ENCODE peak calls at places on chromosomes 5 and 9, in eight cellular contexts. Q is NCI-H2107; Y is cerebellum; N is coronary artery; B is left colon; X is Calu3; S is activated CD4-positive, alpha-beta T cell treated with anti-CD3 and anti-CD28 coated beads for 4 hours; F is AG08396. U is an unnamed sample.

GRCh38 chr5:123125172-123125508 is 36.1 kb downstream of the PRDM6 start:
- DNase-seq in Q (no peak), Y (no peak), N (no peak), B (no peak), X (no peak), S (no peak), F (peak; percentile 13), U (no peak)

GRCh38 chr9:123475407-123475806 is 119.4 kb downstream of the CRB2 start:
- DNase-seq in Q (no peak), Y (no peak), N (no peak), B (no peak), X (no peak), S (no peak), F (no peak), U (no peak)

GRCh38 chr9:37968228-37968672 is 64.3 kb upstream of the SLC25A51 start:
- DNase-seq in Q (no peak), Y (no peak), N (no peak), B (peak; percentile 69), X (no peak), S (no peak), F (peak; percentile 32), U (no peak)

GRCh38 chr9:94533601-94534000 is 21.3 kb upstream of the PCAT7 start:
- DNase-seq in Q (no peak), Y (no peak), N (no peak), B (no peak), X (no peak), S (no peak), F (no peak), U (no peak)

GRCh38 chr5:124908603-124909451 is 162.4 kb upstream of the ZNF608 start:
- DNase-seq in Q (no peak), Y (no peak), N (no peak), B (peak; percentile 60), X (no peak), S (no peak), F (no peak), U (peak; percentile 44)

GRCh38 chr9:4237748-4238511 is 61.9 kb downstream of the GLIS3 start:
- DNase-seq in Q (no peak), Y (no peak), N (no peak), B (no peak), X (no peak), S (no peak), F (no peak), U (no peak)

GRCh38 chr9:105333076-105333475 is 88.6 kb downstream of the SLC44A1 start:
- DNase-seq in Q (no peak), Y (no peak), N (no peak), B (no peak), X (no peak), S (no peak), F (no peak), U (no peak)

GRCh38 chr9:437066-438015 is 222.7 kb downstream of the DOCK8 start:
- DNase-seq in Q (no peak), Y (no peak), N (no peak), B (no peak), X (no peak), S (no peak), F (peak; percentile 15), U (no peak)

GRCh38 chr5:73940026-73940425 is 314.0 kb downstream of the ARHGEF28 start:
- DNase-seq in Q (no peak), Y (no peak), N (no peak), B (no peak), X (no peak), S (no peak), F (no peak), U (peak; percentile 9)

GRCh38 chr5:107592515-107592914 is 78.2 kb downstream of the EFNA5 start:
- DNase-seq in Q (no peak), Y (peak; percentile 7), N (no peak), B (no peak), X (no peak), S (no peak), F (no peak), U (peak; percentile 29)

GRCh38 chr5:58407042-58407709 is 52.7 kb downstream of the PLK2 start:
- DNase-seq in Q (no peak), Y (no peak), N (no peak), B (no peak), X (no peak), S (no peak), F (peak; percentile 50), U (no peak)

GRCh38 chr9:81237565-81238231 is 451.6 kb downstream of the TLE1 start:
- DNase-seq in Q (no peak), Y (no peak), N (no peak), B (no peak), X (no peak), S (no peak), F (no peak), U (no peak)

GRCh38 chr5:55429707-55430253 is 105.0 kb downstream of the PLPP1 start:
- DNase-seq in Q (no peak), Y (no peak), N (no peak), B (peak; percentile 87), X (no peak), S (no peak), F (no peak), U (no peak)

GRCh38 chr9:94672811-94673487 is 33.6 kb upstream of the FBP1 start:
- DNase-seq in Q (no peak), Y (no peak), N (no peak), B (no peak), X (no peak), S (no peak), F (peak; percentile 27), U (no peak)

GRCh38 chr9:38108326-38108725 is 39.3 kb upstream of the SHB start:
- DNase-seq in Q (no peak), Y (peak; percentile 45), N (peak; percentile 24), B (no peak), X (no peak), S (no peak), F (no peak), U (peak; percentile 79)

GRCh38 chr9:36415822-36416515 is 15.9 kb upstream of the RNF38 start:
- DNase-seq in Q (no peak), Y (no peak), N (no peak), B (no peak), X (no peak), S (no peak), F (no peak), U (no peak)

GRCh38 chr5:61087921-61088320 is 74.3 kb downstream of the SMIM15 start:
- DNase-seq in Q (no peak), Y (no peak), N (no peak), B (no peak), X (no peak), S (no peak), F (no peak), U (no peak)

GRCh38 chr9:14865206-14865605 is 45.0 kb downstream of the FREM1 start:
- DNase-seq in Q (no peak), Y (no peak), N (no peak), B (no peak), X (no peak), S (no peak), F (no peak), U (no peak)

GRCh38 chr5:135487839-135488514 is 35.8 kb upstream of the TIFAB start:
- DNase-seq in Q (no peak), Y (no peak), N (peak; percentile 50), B (no peak), X (no peak), S (no peak), F (no peak), U (no peak)

GRCh38 chr9:18824095-18824666 is 208.8 kb downstream of the SAXO1 start:
- DNase-seq in Q (no peak), Y (peak; percentile 33), N (no peak), B (no peak), X (no peak), S (no peak), F (peak; percentile 15), U (peak; percentile 5)

GRCh38 chr9:99833735-99834134 is 12.1 kb downstream of the NR4A3 start:
- DNase-seq in Q (no peak), Y (no peak), N (no peak), B (no peak), X (no peak), S (no peak), F (no peak), U (no peak)

GRCh38 chr5:157548513-157549282 is 26.9 kb downstream of the ADAM19 start:
- DNase-seq in Q (no peak), Y (no peak), N (peak; percentile 41), B (no peak), X (no peak), S (no peak), F (peak; percentile 75), U (no peak)

GRCh38 chr5:59656351-59657254 is 236.9 kb downstream of the PDE4D start:
- DNase-seq in Q (no peak), Y (no peak), N (no peak), B (no peak), X (no peak), S (no peak), F (no peak), U (no peak)

GRCh38 chr9:137550958-137551655 is 572 bp upstream of the MRPL41 start:
- DNase-seq in Q (peak; percentile 32), Y (no peak), N (no peak), B (peak; percentile 53), X (peak; percentile 74), S (no peak), F (peak; percentile 92), U (peak; percentile 78)

GRCh38 chr5:56313596-56313995 is 80.5 kb upstream of the ANKRD55 start:
- DNase-seq in Q (no peak), Y (no peak), N (no peak), B (no peak), X (no peak), S (no peak), F (no peak), U (no peak)

GRCh38 chr5:69007726-69008368 is 86.0 kb upstream of the SLC30A5 start:
- DNase-seq in Q (peak; percentile 7), Y (peak; percentile 37), N (no peak), B (peak; percentile 30), X (peak; percentile 85), S (peak; percentile 62), F (peak; percentile 45), U (peak; percentile 61)

GRCh38 chr5:174608631-174609097 is 115.7 kb upstream of the MSX2 start:
- DNase-seq in Q (no peak), Y (peak; percentile 5), N (no peak), B (peak; percentile 68), X (peak; percentile 96), S (no peak), F (no peak), U (peak; percentile 15)

GRCh38 chr5:119315516-119315949 is 40.3 kb upstream of the TNFAIP8 start:
- DNase-seq in Q (no peak), Y (no peak), N (no peak), B (no peak), X (peak; percentile 35), S (peak; percentile 76), F (no peak), U (no peak)

GRCh38 chr5:93632327-93632726 is 49.3 kb downstream of the NR2F1 start:
- DNase-seq in Q (no peak), Y (no peak), N (no peak), B (no peak), X (no peak), S (no peak), F (peak; percentile 8), U (no peak)

GRCh38 chr9:13139641-13140171 is 139.8 kb downstream of the MPDZ start:
- DNase-seq in Q (no peak), Y (no peak), N (no peak), B (no peak), X (peak; percentile 7), S (no peak), F (peak; percentile 53), U (no peak)

GRCh38 chr5:171450423-171451246 is 31.2 kb downstream of the FGF18 start:
- DNase-seq in Q (no peak), Y (no peak), N (no peak), B (peak; percentile 40), X (peak; percentile 69), S (no peak), F (peak; percentile 92), U (no peak)

GRCh38 chr5:52419357-52419756 is 368.4 kb upstream of the ITGA1 start:
- DNase-seq in Q (no peak), Y (no peak), N (no peak), B (no peak), X (no peak), S (no peak), F (no peak), U (no peak)

GRCh38 chr9:97475079-97475478 is 26.4 kb upstream of the TMOD1 start:
- DNase-seq in Q (no peak), Y (no peak), N (no peak), B (no peak), X (no peak), S (no peak), F (peak; percentile 31), U (no peak)

GRCh38 chr5:179468696-179469095 is 81.7 kb upstream of the RUFY1 start:
- DNase-seq in Q (no peak), Y (no peak), N (no peak), B (no peak), X (no peak), S (no peak), F (no peak), U (no peak)

U was measured in cerebellar cortex.